ENCODE peak calls at places on chromosomes 16 and 17, in eight cellular contexts. One of them, this sample, is unnamed.

GRCh38 chr17:44749076-44750020 is 9.4 kb upstream of the ADAM11 start:
- DNase-seq in fibroblast of lung: no peak
- DNase-seq in mammary epithelial cell: no peak
- DNase-seq in MM.1S: no peak
- DNase-seq in GM23248: no peak
- DNase-seq in HCT116: no peak
- DNase-seq in astrocyte: no peak
- DNase-seq in DND-41: no peak
- DNase-seq in this sample: no peak

GRCh38 chr17:12282056-12282455 is 261.4 kb downstream of the MAP2K4 start:
- DNase-seq in MM.1S: no peak
- DNase-seq in astrocyte: peak
- DNase-seq in GM23248: peak
- DNase-seq in DND-41: no peak
- DNase-seq in mammary epithelial cell: no peak
- DNase-seq in fibroblast of lung: peak
- DNase-seq in HCT116: no peak
- DNase-seq in this sample: no peak

GRCh38 chr17:57114085-57114673 is 29.1 kb downstream of the AKAP1 start:
- DNase-seq in MM.1S: peak
- DNase-seq in mammary epithelial cell: no peak
- DNase-seq in fibroblast of lung: no peak
- DNase-seq in astrocyte: no peak
- DNase-seq in GM23248: peak
- DNase-seq in DND-41: peak
- DNase-seq in HCT116: no peak
- DNase-seq in this sample: no peak

GRCh38 chr17:35022536-35023063 is 40.9 kb downstream of the RFFL start:
- DNase-seq in HCT116: no peak
- DNase-seq in DND-41: peak
- DNase-seq in MM.1S: peak
- DNase-seq in fibroblast of lung: peak
- DNase-seq in GM23248: peak
- DNase-seq in astrocyte: peak
- DNase-seq in mammary epithelial cell: peak
- DNase-seq in this sample: no peak

GRCh38 chr17:68353121-68353521 is 61.8 kb downstream of the ARSG start:
- DNase-seq in GM23248: no peak
- DNase-seq in astrocyte: no peak
- DNase-seq in fibroblast of lung: no peak
- DNase-seq in DND-41: no peak
- DNase-seq in mammary epithelial cell: no peak
- DNase-seq in MM.1S: no peak
- DNase-seq in HCT116: no peak
- DNase-seq in this sample: no peak

GRCh38 chr16:12819126-12820117 is 15.7 kb upstream of the CPPED1 start:
- DNase-seq in DND-41: peak
- DNase-seq in astrocyte: no peak
- DNase-seq in MM.1S: peak
- DNase-seq in fibroblast of lung: peak
- DNase-seq in mammary epithelial cell: peak
- DNase-seq in GM23248: peak
- DNase-seq in HCT116: peak
- DNase-seq in this sample: no peak

GRCh38 chr17:2909853-2910234 is 113.6 kb downstream of the RAP1GAP2 start:
- DNase-seq in GM23248: no peak
- DNase-seq in astrocyte: no peak
- DNase-seq in mammary epithelial cell: no peak
- DNase-seq in DND-41: no peak
- DNase-seq in HCT116: no peak
- DNase-seq in fibroblast of lung: no peak
- DNase-seq in MM.1S: no peak
- DNase-seq in this sample: no peak

GRCh38 chr17:78399693-78400144 is 21.3 kb downstream of the PGS1 start:
- DNase-seq in HCT116: no peak
- DNase-seq in GM23248: no peak
- DNase-seq in fibroblast of lung: no peak
- DNase-seq in astrocyte: no peak
- DNase-seq in MM.1S: no peak
- DNase-seq in mammary epithelial cell: peak
- DNase-seq in DND-41: no peak
- DNase-seq in this sample: no peak

GRCh38 chr17:74453665-74454196 is 12.7 kb upstream of the CD300A start:
- DNase-seq in mammary epithelial cell: no peak
- DNase-seq in HCT116: no peak
- DNase-seq in GM23248: no peak
- DNase-seq in fibroblast of lung: no peak
- DNase-seq in astrocyte: no peak
- DNase-seq in DND-41: no peak
- DNase-seq in MM.1S: peak
- DNase-seq in this sample: no peak

GRCh38 chr16:31143889-31144148 is 6.0 kb downstream of the PRSS36 start:
- DNase-seq in astrocyte: no peak
- DNase-seq in HCT116: no peak
- DNase-seq in DND-41: no peak
- DNase-seq in mammary epithelial cell: no peak
- DNase-seq in fibroblast of lung: no peak
- DNase-seq in MM.1S: no peak
- DNase-seq in GM23248: no peak
- DNase-seq in this sample: no peak

GRCh38 chr16:31145398-31145990 is 4.4 kb downstream of the PRSS36 start:
- DNase-seq in MM.1S: no peak
- DNase-seq in fibroblast of lung: no peak
- DNase-seq in GM23248: no peak
- DNase-seq in DND-41: no peak
- DNase-seq in HCT116: no peak
- DNase-seq in astrocyte: no peak
- DNase-seq in mammary epithelial cell: no peak
- DNase-seq in this sample: no peak

GRCh38 chr16:31142109-31143035 is 6.8 kb upstream of the PRSS8 start:
- DNase-seq in DND-41: peak
- DNase-seq in MM.1S: peak
- DNase-seq in HCT116: peak
- DNase-seq in fibroblast of lung: peak
- DNase-seq in mammary epithelial cell: peak
- DNase-seq in astrocyte: peak
- DNase-seq in GM23248: peak
- DNase-seq in this sample: peak

GRCh38 chr16:31141489-31142108 is 6.1 kb upstream of the PRSS8 start:
- DNase-seq in fibroblast of lung: peak
- DNase-seq in MM.1S: no peak
- DNase-seq in HCT116: no peak
- DNase-seq in mammary epithelial cell: peak
- DNase-seq in DND-41: no peak
- DNase-seq in astrocyte: peak
- DNase-seq in GM23248: peak
- DNase-seq in this sample: no peak

DNA sequence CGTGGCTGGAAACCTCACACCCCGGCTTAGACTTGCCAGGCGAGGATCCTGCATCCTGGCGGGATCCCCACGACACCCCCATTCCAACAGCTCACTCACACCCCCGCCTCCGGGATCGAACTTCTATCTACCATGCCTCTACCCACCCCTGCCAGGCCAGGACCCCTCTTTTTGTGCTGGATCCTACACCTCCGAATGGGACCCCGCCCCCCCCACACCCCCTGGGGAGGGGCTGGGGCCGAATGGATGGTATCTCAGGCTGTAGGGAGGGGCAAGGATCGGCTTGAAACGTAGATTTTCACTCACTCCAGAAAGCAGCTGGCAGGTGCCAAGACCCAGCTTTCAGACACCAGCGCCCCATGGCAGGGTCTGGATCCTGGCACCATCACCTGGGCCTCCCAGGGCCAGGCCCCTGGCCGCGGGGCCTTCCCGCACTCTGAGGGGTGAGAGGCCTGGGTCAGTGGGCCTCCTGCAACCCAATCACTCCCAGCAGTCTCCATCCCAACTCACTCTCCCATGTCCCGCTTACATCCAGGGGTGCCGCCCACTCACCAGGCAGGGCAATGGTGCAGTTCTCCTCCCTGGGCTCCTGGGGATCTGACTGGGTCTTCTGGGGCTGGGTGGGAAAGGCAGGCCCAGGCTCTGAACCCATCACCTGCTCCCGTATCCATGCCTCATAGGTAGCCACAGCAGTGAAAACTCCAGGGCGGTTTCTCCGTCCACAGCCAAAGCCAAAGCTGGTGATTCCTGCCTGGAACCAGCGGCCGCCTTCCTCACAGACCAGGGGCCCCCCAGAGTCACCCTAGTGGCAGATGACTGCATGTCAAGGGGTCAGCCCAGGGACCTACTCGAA is 6.6 kb downstream of the PRSS36 start:
- DNase-seq in HCT116: no peak
- DNase-seq in DND-41: no peak
- DNase-seq in fibroblast of lung: no peak
- DNase-seq in GM23248: no peak
- DNase-seq in astrocyte: no peak
- DNase-seq in MM.1S: no peak
- DNase-seq in mammary epithelial cell: no peak
- DNase-seq in this sample: no peak
- H3K4me3 ChIP-seq in HCT116: no peak
- H3K4me3 ChIP-seq in DND-41: no peak
- H3K4me3 ChIP-seq in fibroblast of lung: no peak
- H3K4me3 ChIP-seq in GM23248: peak
- H3K4me3 ChIP-seq in astrocyte: peak
- H3K4me3 ChIP-seq in MM.1S: peak
- H3K4me3 ChIP-seq in mammary epithelial cell: no peak
- H3K4me3 ChIP-seq in this sample: no peak

GRCh38 chr16:560221-560700 is at the start of gene PRR35:
- DNase-seq in GM23248: no peak
- DNase-seq in fibroblast of lung: no peak
- DNase-seq in mammary epithelial cell: no peak
- DNase-seq in MM.1S: no peak
- DNase-seq in DND-41: no peak
- DNase-seq in astrocyte: no peak
- DNase-seq in HCT116: no peak
- DNase-seq in this sample: no peak
- TF ChIP-seq EZH2 in GM23248: no peak
- TF ChIP-seq EZH2 in fibroblast of lung: no peak
- TF ChIP-seq EZH2 in mammary epithelial cell: no peak
- TF ChIP-seq EZH2 in MM.1S: no peak
- TF ChIP-seq EZH2 in DND-41: no peak
- TF ChIP-seq EZH2 in astrocyte: peak
- TF ChIP-seq EZH2 in HCT116: no peak
- TF ChIP-seq EZH2 in this sample: no peak

GRCh38 chr16:31868701-31869167 is 4.9 kb upstream of the ZNF267 start:
- DNase-seq in mammary epithelial cell: peak
- DNase-seq in MM.1S: peak
- DNase-seq in GM23248: peak
- DNase-seq in astrocyte: peak
- DNase-seq in DND-41: peak
- DNase-seq in HCT116: peak
- DNase-seq in fibroblast of lung: peak
- DNase-seq in this sample: peak

GRCh38 chr16:31872201-31872600 is 1.4 kb upstream of the ZNF267 start:
- DNase-seq in GM23248: no peak
- DNase-seq in DND-41: no peak
- DNase-seq in HCT116: no peak
- DNase-seq in MM.1S: no peak
- DNase-seq in fibroblast of lung: no peak
- DNase-seq in astrocyte: no peak
- DNase-seq in mammary epithelial cell: no peak
- DNase-seq in this sample: no peak

GRCh38 chr16:31871510-31871909 is 2.1 kb upstream of the ZNF267 start:
- DNase-seq in fibroblast of lung: no peak
- DNase-seq in DND-41: no peak
- DNase-seq in HCT116: no peak
- DNase-seq in GM23248: no peak
- DNase-seq in MM.1S: no peak
- DNase-seq in mammary epithelial cell: no peak
- DNase-seq in astrocyte: no peak
- DNase-seq in this sample: no peak

GRCh38 chr16:31869511-31870201 is 4.0 kb upstream of the ZNF267 start:
- DNase-seq in astrocyte: peak
- DNase-seq in fibroblast of lung: peak
- DNase-seq in DND-41: peak
- DNase-seq in GM23248: peak
- DNase-seq in MM.1S: peak
- DNase-seq in HCT116: no peak
- DNase-seq in mammary epithelial cell: peak
- DNase-seq in this sample: no peak

DNA sequence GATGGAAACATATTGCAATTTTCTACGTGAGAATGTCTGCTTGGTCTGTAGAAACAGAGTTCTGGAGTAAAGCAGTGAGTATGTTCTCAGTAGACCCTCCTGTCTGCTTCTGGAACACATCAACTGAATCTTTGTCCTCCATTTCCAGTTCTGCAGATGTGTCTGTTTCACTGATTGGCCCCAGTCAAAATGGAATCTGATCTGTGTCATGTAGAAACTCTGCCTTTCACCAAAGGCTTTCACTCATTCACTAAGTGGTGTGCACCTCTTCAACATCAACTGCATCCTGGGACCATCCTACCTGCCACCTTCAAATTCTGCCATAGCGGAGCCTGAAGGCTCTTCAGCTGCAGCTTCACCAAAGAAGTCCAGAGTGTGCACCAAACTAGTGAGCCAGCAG is 2.8 kb upstream of the ZNF267 start:
- DNase-seq in GM23248: no peak
- DNase-seq in DND-41: no peak
- DNase-seq in MM.1S: no peak
- DNase-seq in HCT116: no peak
- DNase-seq in fibroblast of lung: no peak
- DNase-seq in astrocyte: no peak
- DNase-seq in mammary epithelial cell: no peak
- DNase-seq in this sample: no peak
- H3K4me3 ChIP-seq in GM23248: no peak
- H3K4me3 ChIP-seq in DND-41: no peak
- H3K4me3 ChIP-seq in MM.1S: no peak
- H3K4me3 ChIP-seq in HCT116: no peak
- H3K4me3 ChIP-seq in fibroblast of lung: no peak
- H3K4me3 ChIP-seq in astrocyte: no peak
- H3K4me3 ChIP-seq in mammary epithelial cell: no peak
- H3K4me3 ChIP-seq in this sample: no peak

GRCh38 chr16:57374067-57374534 is 1.8 kb downstream of the CX3CL1 start:
- DNase-seq in DND-41: no peak
- DNase-seq in astrocyte: peak
- DNase-seq in fibroblast of lung: peak
- DNase-seq in MM.1S: no peak
- DNase-seq in mammary epithelial cell: peak
- DNase-seq in GM23248: peak
- DNase-seq in HCT116: no peak
- DNase-seq in this sample: no peak

GRCh38 chr16:57373117-57373947 is 1.0 kb downstream of the CX3CL1 start:
- DNase-seq in GM23248: no peak
- DNase-seq in DND-41: no peak
- DNase-seq in MM.1S: no peak
- DNase-seq in HCT116: no peak
- DNase-seq in mammary epithelial cell: no peak
- DNase-seq in fibroblast of lung: peak
- DNase-seq in astrocyte: no peak
- DNase-seq in this sample: no peak

GRCh38 chr16:57376313-57376818 is 4.1 kb downstream of the CX3CL1 start:
- DNase-seq in mammary epithelial cell: no peak
- DNase-seq in astrocyte: no peak
- DNase-seq in DND-41: no peak
- DNase-seq in HCT116: no peak
- DNase-seq in GM23248: no peak
- DNase-seq in fibroblast of lung: no peak
- DNase-seq in MM.1S: no peak
- DNase-seq in this sample: no peak

GRCh38 chr16:57371494-57372371 is 557 bp upstream of the CX3CL1 start:
- DNase-seq in DND-41: no peak
- DNase-seq in HCT116: no peak
- DNase-seq in mammary epithelial cell: no peak
- DNase-seq in fibroblast of lung: no peak
- DNase-seq in astrocyte: no peak
- DNase-seq in GM23248: no peak
- DNase-seq in MM.1S: no peak
- DNase-seq in this sample: no peak

GRCh38 chr16:57372372-57373116 is at the start of gene CX3CL1:
- DNase-seq in GM23248: peak
- DNase-seq in fibroblast of lung: peak
- DNase-seq in HCT116: no peak
- DNase-seq in DND-41: no peak
- DNase-seq in MM.1S: no peak
- DNase-seq in mammary epithelial cell: peak
- DNase-seq in astrocyte: peak
- DNase-seq in this sample: no peak
- TF ChIP-seq EZH2 in GM23248: no peak
- TF ChIP-seq EZH2 in fibroblast of lung: no peak
- TF ChIP-seq EZH2 in HCT116: no peak
- TF ChIP-seq EZH2 in DND-41: no peak
- TF ChIP-seq EZH2 in MM.1S: no peak
- TF ChIP-seq EZH2 in mammary epithelial cell: no peak
- TF ChIP-seq EZH2 in astrocyte: no peak
- TF ChIP-seq EZH2 in this sample: no peak

This sample was measured in SK-N-MC.